ENCODE peak calls at places on chromosomes 16 and 17, in eight cellular contexts. P, W, H, G, M, F, O and D are unnamed samples.
A peak's percentile ranks its signal among the peaks of the same experiment; 100 is the strongest.

GRCh38 chr17:61597606-61598005 is 6.6 kb upstream of the NACA2 start:
- DNase-seq in F (no peak), G (no peak), P (no peak), W (no peak), O (no peak), M (peak; percentile 80), H (no peak), D (no peak)

GRCh38 chr16:1564325-1564724 is 30.9 kb downstream of the TMEM204 start:
- DNase-seq in W (no peak), P (no peak), M (no peak), G (no peak), O (no peak), H (no peak), F (no peak), D (no peak)

GRCh38 chr17:67116045-67116575 is 71.8 kb downstream of the CACNG1 start:
- DNase-seq in M (no peak), F (no peak), P (no peak), O (no peak), G (no peak), H (no peak), W (no peak), D (no peak)

GRCh38 chr17:14201595-14201994 is 35.1 kb downstream of the CDRT15 start:
- DNase-seq in G (no peak), W (no peak), M (no peak), P (no peak), O (no peak), F (no peak), H (no peak), D (no peak)

GRCh38 chr16:6149031-6149430 is 1051.4 kb upstream of the EEF2KMT start:
- DNase-seq in G (no peak), M (no peak), O (no peak), W (no peak), P (no peak), F (no peak), H (no peak), D (no peak)

GRCh38 chr16:77657016-77657415 is 65.3 kb upstream of the NUDT7 start:
- DNase-seq in G (no peak), O (no peak), P (no peak), M (no peak), H (no peak), W (peak; percentile 73), F (no peak), D (no peak)

GRCh38 chr17:9322298-9322697 is 253.3 kb downstream of the STX8 start:
- DNase-seq in P (no peak), H (no peak), M (no peak), G (no peak), O (no peak), W (peak; percentile 72), F (no peak), D (no peak)

GRCh38 chr16:26118575-26118974 is 426.8 kb downstream of the HS3ST4 start:
- DNase-seq in P (no peak), M (no peak), H (no peak), F (no peak), G (no peak), W (peak; percentile 65), O (no peak), D (no peak)

GRCh38 chr16:17560548-17560947 is 89.8 kb upstream of the XYLT1 start:
- DNase-seq in W (no peak), O (no peak), G (no peak), F (no peak), H (no peak), P (no peak), M (no peak), D (no peak)

GRCh38 chr16:14611660-14612059 is 18.4 kb downstream of the PARN start:
- DNase-seq in M (no peak), H (no peak), P (no peak), W (no peak), O (no peak), G (no peak), F (peak; percentile 17), D (no peak)